ENCODE peak calls at places on chromosomes 6 and 20, in five cellular contexts. S is neural crest cell, T is AG10803, N is NCI-H1105, Z is germinal center. E is an unnamed sample.

GRCh38 chr20:54742193-54742592 is 266.8 kb downstream of the DOK5 start:
- DNase-seq in Z (no peak), S (no peak), T (no peak), N (no peak), E (no peak)

GRCh38 chr6:110528051-110528929 is 51.9 kb upstream of the SLC22A16 start:
- DNase-seq in T (peak), Z (peak), S (peak), N (peak), E (no peak)

GRCh38 chr6:43185391-43185790 is 3.4 kb downstream of the CUL9 start:
- DNase-seq in T (no peak), Z (no peak), S (no peak), N (no peak), E (no peak)

GRCh38 chr6:100001915-100002388 is 7.9 kb upstream of the MCHR2 start:
- DNase-seq in S (peak), Z (peak), T (peak), N (peak), E (no peak)

GRCh38 chr6:17530321-17530835 is 69.7 kb upstream of the FAM8A1 start:
- DNase-seq in N (no peak), S (no peak), T (no peak), Z (no peak), E (no peak)

GRCh38 chr20:22861990-22862389 is 173.1 kb upstream of the SSTR4 start:
- DNase-seq in S (no peak), Z (no peak), T (no peak), N (no peak), E (no peak)

GRCh38 chr6:112649853-112650252 is 302.7 kb downstream of the RFPL4B start:
- DNase-seq in Z (no peak), N (no peak), T (no peak), S (no peak), E (no peak)

GRCh38 chr6:18469486-18469885 is 82.3 kb downstream of the RNF144B start:
- DNase-seq in Z (no peak), T (no peak), S (no peak), N (no peak), E (no peak)

GRCh38 chr20:37359331-37359730 is 13.4 kb downstream of the SRC start:
- DNase-seq in N (no peak), T (no peak), S (no peak), Z (no peak), E (no peak)

GRCh38 chr6:121510568-121511177 is 75.2 kb downstream of the GJA1 start:
- DNase-seq in N (no peak), T (no peak), S (no peak), Z (no peak), E (no peak)

GRCh38 chr20:33832113-33832853 is 21.1 kb downstream of the CHMP4B start:
- DNase-seq in Z (no peak), S (peak), N (no peak), T (peak), E (peak)

GRCh38 chr6:30260036-30260504 is 46.9 kb upstream of the TRIM26 start:
- DNase-seq in N (no peak), Z (peak), T (no peak), S (no peak), E (no peak)

GRCh38 chr20:13158339-13158738 is 62.7 kb upstream of the ISM1 start:
- DNase-seq in N (peak), T (no peak), S (no peak), Z (no peak), E (no peak)

GRCh38 chr20:23988561-23988960 is at the start of gene GGTLC1:
- DNase-seq in N (no peak), S (no peak), T (no peak), Z (no peak), E (no peak)

GRCh38 chr20:5143856-5144255 is 17.0 kb downstream of the CDS2 start:
- DNase-seq in S (no peak), N (no peak), Z (no peak), T (no peak), E (no peak)

GRCh38 chr6:43865086-43865485 is 95.1 kb downstream of the VEGFA start:
- DNase-seq in S (no peak), Z (no peak), T (no peak), N (no peak), E (no peak)

GRCh38 chr6:158784505-158784904 is 34.7 kb downstream of the EZR start:
- DNase-seq in N (no peak), S (no peak), T (peak), Z (no peak), E (no peak)

GRCh38 chr6:127366281-127367022 is 23.0 kb upstream of the ECHDC1 start:
- DNase-seq in Z (no peak), N (no peak), T (peak), S (no peak), E (no peak)

GRCh38 chr6:47413752-47414516 is 63.7 kb upstream of the CD2AP start:
- DNase-seq in T (peak), S (no peak), Z (peak), N (peak), E (no peak)

GRCh38 chr6:163469459-163469858 is 54.9 kb downstream of the QKI start:
- DNase-seq in N (no peak), T (no peak), Z (no peak), S (no peak), E (no peak)

GRCh38 chr6:92879526-92879925 is 539.8 kb downstream of the EPHA7 start:
- DNase-seq in S (no peak), T (no peak), N (no peak), Z (no peak), E (no peak)

GRCh38 chr6:3247255-3248146 is 11.2 kb upstream of the PSMG4 start:
- DNase-seq in S (peak), Z (no peak), T (peak), N (no peak), E (peak)

GRCh38 chr6:2471474-2471873 is 226.1 kb upstream of the GMDS start:
- DNase-seq in N (no peak), Z (no peak), S (no peak), T (no peak), E (no peak)

GRCh38 chr20:37968726-37969401 is 64.4 kb downstream of the TTI1 start:
- DNase-seq in S (no peak), Z (no peak), N (peak), T (peak), E (peak)

GRCh38 chr6:30798501-30798900 is 54.2 kb upstream of the IER3 start:
- DNase-seq in T (no peak), S (no peak), Z (no peak), N (no peak), E (no peak)

GRCh38 chr20:63241272-63241671 is 5.6 kb downstream of the BIRC7 start:
- DNase-seq in S (no peak), Z (no peak), N (no peak), T (no peak), E (no peak)

GRCh38 chr20:31979713-31980426 is 11.9 kb downstream of the XKR7 start:
- DNase-seq in N (no peak), S (no peak), T (no peak), Z (no peak), E (no peak)

GRCh38 chr6:47161176-47161687 is 119.1 kb upstream of the ADGRF1 start:
- DNase-seq in T (peak), N (no peak), S (no peak), Z (no peak), E (no peak)

GRCh38 chr6:25395731-25396130 is 116.6 kb downstream of the CARMIL1 start:
- DNase-seq in S (no peak), N (no peak), Z (no peak), T (no peak), E (no peak)

GRCh38 chr20:672975-673604 is 2.5 kb downstream of the SCRT2 start:
- DNase-seq in T (no peak), N (no peak), Z (no peak), S (no peak), E (no peak)

GRCh38 chr20:40538126-40538525 is 150.9 kb downstream of the MAFB start:
- DNase-seq in N (no peak), S (no peak), Z (no peak), T (no peak), E (no peak)

GRCh38 chr6:14661188-14661587 is 543.6 kb downstream of the CD83 start:
- DNase-seq in S (no peak), T (no peak), Z (peak), N (no peak), E (no peak)

GRCh38 chr20:4524307-4524706 is 197.4 kb upstream of the PRND start:
- DNase-seq in S (no peak), T (no peak), N (no peak), Z (no peak), E (no peak)

GRCh38 chr6:169088761-169089160 is 164.9 kb downstream of the THBS2 start:
- DNase-seq in N (no peak), S (no peak), Z (no peak), T (no peak), E (no peak)

GRCh38 chr20:23050847-23051627 is 1.6 kb upstream of the THBD start:
- DNase-seq in S (peak), Z (no peak), T (peak), N (no peak), E (peak)

E was measured in suprapubic skin.